ENCODE peak calls at places on chromosomes 1 and 21, in eight cellular contexts. U is frontal cortex; P is GM19239; W is head of caudate nucleus; N is stimulated activated CD4-positive, alpha-beta T cell treated with anti-CD3 and anti-CD28 coated beads, Interleukin-1b, Interleukin-23, amount 100 ng/mL, for 1 hour; A is mucosa of gallbladder; X is memory B cell; Z is stromal cell of bone marrow. K is an unnamed sample.

GRCh38 chr21:40929833-40930232 is 82.9 kb upstream of the DSCAM start:
- DNase-seq in U (no peak), P (no peak), Z (no peak), X (no peak), W (no peak), N (no peak), A (no peak), K (no peak)

GRCh38 chr21:45562401-45562800 is 20.2 kb upstream of the SLC19A1 start:
- DNase-seq in P (no peak), A (no peak), Z (no peak), U (no peak), X (no peak), N (no peak), W (no peak), K (no peak)

GRCh38 chr1:47232187-47232874 is at the start of gene TAL1:
- DNase-seq in W (no peak), U (no peak), P (no peak), Z (no peak), X (no peak), A (no peak), N (no peak), K (no peak)

GRCh38 chr1:232012773-232013386 is 386.3 kb downstream of the DISC1 start:
- DNase-seq in Z (peak), X (no peak), N (no peak), U (peak), A (peak), W (no peak), P (no peak), K (no peak)

GRCh38 chr21:46168238-46168637 is 12.9 kb upstream of the FTCD start:
- DNase-seq in Z (no peak), U (no peak), A (no peak), N (no peak), X (no peak), P (no peak), W (no peak), K (no peak)

GRCh38 chr1:28666806-28667205 is 1.8 kb upstream of the GMEB1 start:
- DNase-seq in U (no peak), P (no peak), X (no peak), N (no peak), Z (no peak), A (no peak), W (no peak), K (no peak)

GRCh38 chr1:25003457-25004190 is 73.5 kb upstream of the RUNX3 start:
- DNase-seq in Z (no peak), W (no peak), N (no peak), X (no peak), A (no peak), U (no peak), P (no peak), K (no peak)

GRCh38 chr1:156897078-156897825 is 3.7 kb downstream of the PEAR1 start:
- DNase-seq in P (no peak), N (no peak), A (no peak), X (no peak), Z (peak), W (no peak), U (no peak), K (no peak)

GRCh38 chr1:29831500-29832117 is 595.3 kb downstream of the PTPRU start:
- DNase-seq in X (no peak), N (no peak), Z (no peak), P (no peak), A (no peak), W (no peak), U (no peak), K (no peak)

GRCh38 chr21:42381347-42381984 is 14.4 kb downstream of the TMPRSS3 start:
- DNase-seq in U (no peak), A (peak), N (no peak), Z (peak), X (no peak), W (no peak), P (no peak), K (no peak)

GRCh38 chr1:15508700-15509487 is 15.1 kb downstream of the CASP9 start:
- DNase-seq in X (no peak), A (no peak), P (no peak), Z (no peak), U (no peak), N (no peak), W (no peak), K (no peak)

GRCh38 chr1:225999912-226000337 is 782 bp upstream of the SDE2 start:
- DNase-seq in P (no peak), N (no peak), A (no peak), W (no peak), X (peak), U (no peak), Z (no peak), K (no peak)

GRCh38 chr1:210239295-210240155 is 6.9 kb downstream of the SERTAD4 start:
- DNase-seq in U (no peak), N (no peak), P (no peak), Z (peak), W (peak), A (no peak), X (no peak), K (no peak)

GRCh38 chr21:17370750-17371325 is 142.0 kb upstream of the CXADR start:
- DNase-seq in X (no peak), N (no peak), U (no peak), P (no peak), A (no peak), W (no peak), Z (no peak), K (no peak)

GRCh38 chr1:37765937-37766664 is 1.2 kb upstream of the EPHA10 start:
- DNase-seq in X (peak), Z (no peak), U (no peak), N (no peak), P (no peak), W (peak), A (no peak), K (no peak)

GRCh38 chr1:201444792-201445191 is 23.3 kb upstream of the TNNI1 start:
- DNase-seq in Z (no peak), X (no peak), W (no peak), U (no peak), P (no peak), N (no peak), A (no peak), K (no peak)

GRCh38 chr1:86394416-86394815 is 1.7 kb downstream of the ODF2L start:
- DNase-seq in U (no peak), Z (no peak), P (no peak), A (no peak), W (no peak), X (no peak), N (no peak), K (no peak)